ENCODE peak calls at places on chromosome 19, in seven cellular contexts. One of them, this sample, is unnamed.

GRCh38 chr19:15892012-15892411 is 5.9 kb downstream of the CYP4F2 start:
- DNase-seq in fibroblast of villous mesenchyme: no peak
- DNase-seq in cardiac fibroblast: no peak
- DNase-seq in tibial nerve: no peak
- DNase-seq in brain microvascular endothelial cell: no peak
- DNase-seq in mammary epithelial cell: no peak
- DNase-seq in AG09309: no peak
- DNase-seq in this sample: no peak

GRCh38 chr19:2274937-2275535 is 6.9 kb downstream of the PEAK3 start:
- DNase-seq in AG09309: no peak
- DNase-seq in fibroblast of villous mesenchyme: peak; percentile 63
- DNase-seq in cardiac fibroblast: peak; percentile 77
- DNase-seq in tibial nerve: no peak
- DNase-seq in brain microvascular endothelial cell: peak; percentile 70
- DNase-seq in mammary epithelial cell: peak; percentile 44
- DNase-seq in this sample: no peak

GRCh38 chr19:44658069-44658727 is 13.1 kb upstream of the CEACAM19 start:
- DNase-seq in mammary epithelial cell: no peak
- DNase-seq in fibroblast of villous mesenchyme: no peak
- DNase-seq in tibial nerve: no peak
- DNase-seq in AG09309: no peak
- DNase-seq in brain microvascular endothelial cell: no peak
- DNase-seq in cardiac fibroblast: peak; percentile 25
- DNase-seq in this sample: no peak

GRCh38 chr19:52741951-52742485 is 7.2 kb upstream of the ZNF611 start:
- DNase-seq in tibial nerve: no peak
- DNase-seq in fibroblast of villous mesenchyme: no peak
- DNase-seq in AG09309: no peak
- DNase-seq in cardiac fibroblast: no peak
- DNase-seq in brain microvascular endothelial cell: no peak
- DNase-seq in mammary epithelial cell: no peak
- DNase-seq in this sample: no peak

GRCh38 chr19:16371540-16371986 is 46.9 kb downstream of the KLF2 start:
- DNase-seq in AG09309: no peak
- DNase-seq in tibial nerve: no peak
- DNase-seq in brain microvascular endothelial cell: no peak
- DNase-seq in mammary epithelial cell: no peak
- DNase-seq in fibroblast of villous mesenchyme: peak; percentile 58
- DNase-seq in cardiac fibroblast: no peak
- DNase-seq in this sample: peak; percentile 91

GRCh38 chr19:4988770-4989251 is 19.9 kb downstream of the KDM4B start:
- DNase-seq in AG09309: no peak
- DNase-seq in fibroblast of villous mesenchyme: peak; percentile 80
- DNase-seq in cardiac fibroblast: peak; percentile 92
- DNase-seq in tibial nerve: no peak
- DNase-seq in mammary epithelial cell: no peak
- DNase-seq in brain microvascular endothelial cell: peak; percentile 66
- DNase-seq in this sample: peak; percentile 87

GRCh38 chr19:57802269-57802668 is 12.4 kb downstream of the ZNF552 start:
- DNase-seq in fibroblast of villous mesenchyme: no peak
- DNase-seq in brain microvascular endothelial cell: no peak
- DNase-seq in tibial nerve: no peak
- DNase-seq in mammary epithelial cell: no peak
- DNase-seq in cardiac fibroblast: no peak
- DNase-seq in AG09309: no peak
- DNase-seq in this sample: no peak

GRCh38 chr19:19595171-19595701 is 23.3 kb downstream of the PBX4 start:
- DNase-seq in mammary epithelial cell: no peak
- DNase-seq in brain microvascular endothelial cell: peak; percentile 21
- DNase-seq in cardiac fibroblast: peak; percentile 39
- DNase-seq in AG09309: peak; percentile 32
- DNase-seq in tibial nerve: no peak
- DNase-seq in fibroblast of villous mesenchyme: peak; percentile 84
- DNase-seq in this sample: no peak

GRCh38 chr19:41420101-41420880 is 6.9 kb downstream of the B3GNT8 start:
- DNase-seq in brain microvascular endothelial cell: no peak
- DNase-seq in tibial nerve: no peak
- DNase-seq in fibroblast of villous mesenchyme: no peak
- DNase-seq in cardiac fibroblast: no peak
- DNase-seq in mammary epithelial cell: no peak
- DNase-seq in AG09309: no peak
- DNase-seq in this sample: no peak

GRCh38 chr19:35066121-35066520 is 24.6 kb downstream of the HPN start:
- DNase-seq in fibroblast of villous mesenchyme: no peak
- DNase-seq in mammary epithelial cell: no peak
- DNase-seq in brain microvascular endothelial cell: no peak
- DNase-seq in cardiac fibroblast: no peak
- DNase-seq in tibial nerve: no peak
- DNase-seq in AG09309: no peak
- DNase-seq in this sample: no peak

GRCh38 chr19:3968556-3969434 is 2.1 kb downstream of the DAPK3 start:
- DNase-seq in fibroblast of villous mesenchyme: peak; percentile 100
- DNase-seq in mammary epithelial cell: peak; percentile 92
- DNase-seq in tibial nerve: peak; percentile 79
- DNase-seq in brain microvascular endothelial cell: peak; percentile 99
- DNase-seq in AG09309: peak; percentile 95
- DNase-seq in cardiac fibroblast: peak; percentile 100
- DNase-seq in this sample: peak; percentile 96

DNA sequence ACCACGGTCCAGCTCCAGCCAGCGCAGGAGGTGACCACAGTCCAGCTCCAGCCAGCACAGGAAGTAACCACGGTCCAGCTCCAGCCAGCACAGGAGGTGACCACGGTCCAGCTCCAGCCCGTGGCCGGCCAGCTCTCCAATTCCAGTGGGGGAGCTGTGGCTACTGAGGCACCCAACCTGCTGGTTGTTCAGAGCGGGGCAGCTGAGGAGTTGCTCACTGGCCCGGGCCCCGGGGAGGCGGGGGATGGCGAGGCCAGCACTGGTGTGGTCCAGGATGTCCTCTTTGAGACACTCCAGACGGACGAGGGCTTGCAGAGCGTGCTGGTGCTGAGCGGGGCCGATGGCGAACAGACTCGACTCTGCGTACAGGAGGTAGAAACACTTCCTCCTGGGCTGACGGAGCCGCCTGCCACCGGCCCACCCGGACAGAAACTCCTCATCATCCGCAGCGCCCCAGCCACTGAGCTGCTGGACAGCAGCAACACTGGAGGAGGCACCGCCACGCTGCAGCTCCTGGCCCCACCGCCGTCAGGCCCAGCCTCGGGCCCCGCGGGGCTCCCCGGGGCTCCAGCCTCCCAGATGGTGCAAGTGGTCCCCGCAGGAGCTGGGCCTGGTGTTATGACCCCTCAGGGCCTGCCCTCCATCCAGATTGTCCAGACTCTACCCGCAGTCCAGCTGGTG is 1.2 kb upstream of the NAT14 start:
- DNase-seq in brain microvascular endothelial cell: no peak
- DNase-seq in AG09309: no peak
- DNase-seq in mammary epithelial cell: no peak
- DNase-seq in tibial nerve: no peak
- DNase-seq in fibroblast of villous mesenchyme: no peak
- DNase-seq in cardiac fibroblast: no peak
- DNase-seq in this sample: no peak
- H3K4me3 ChIP-seq in brain microvascular endothelial cell: no peak overlapping the region
- H3K4me3 ChIP-seq in AG09309: no peak overlapping the region
- H3K4me3 ChIP-seq in mammary epithelial cell: no peak overlapping the region
- H3K4me3 ChIP-seq in tibial nerve: no peak overlapping the region
- H3K4me3 ChIP-seq in fibroblast of villous mesenchyme: no peak overlapping the region
- H3K4me3 ChIP-seq in cardiac fibroblast: no peak overlapping the region
- H3K4me3 ChIP-seq in this sample: no peak overlapping the region

GRCh38 chr19:8148410-8149231 is 771 bp downstream of the FBN3 start:
- DNase-seq in cardiac fibroblast: no peak
- DNase-seq in mammary epithelial cell: no peak
- DNase-seq in fibroblast of villous mesenchyme: no peak
- DNase-seq in AG09309: no peak
- DNase-seq in tibial nerve: no peak
- DNase-seq in brain microvascular endothelial cell: no peak
- DNase-seq in this sample: no peak
- H3K4me3 ChIP-seq in cardiac fibroblast: no peak overlapping the region
- H3K4me3 ChIP-seq in mammary epithelial cell: peak overlapping the region; percentile 20
- H3K4me3 ChIP-seq in fibroblast of villous mesenchyme: no peak overlapping the region
- H3K4me3 ChIP-seq in AG09309: no peak overlapping the region
- H3K4me3 ChIP-seq in tibial nerve: no peak overlapping the region
- H3K4me3 ChIP-seq in brain microvascular endothelial cell: no peak overlapping the region
- H3K4me3 ChIP-seq in this sample: no peak overlapping the region

DNA sequence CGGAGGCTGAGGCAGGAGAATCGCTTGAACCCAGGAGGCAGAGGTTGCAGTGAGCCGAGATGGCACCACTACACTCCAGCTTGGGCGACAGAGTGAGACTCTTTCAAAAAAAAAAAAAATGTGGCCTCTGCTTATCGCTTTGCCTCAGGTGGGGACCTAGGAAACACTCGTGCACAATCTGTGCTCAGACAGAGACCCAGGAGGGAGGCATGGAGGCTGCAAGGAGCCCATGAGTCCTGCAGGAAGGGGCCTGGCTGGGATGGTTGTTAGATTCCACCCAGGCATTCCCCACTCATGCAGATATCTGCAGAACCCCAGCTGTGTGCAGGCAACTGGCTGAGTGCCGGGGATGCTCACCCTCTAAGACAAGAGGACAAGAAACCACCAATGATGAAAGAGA is 43.8 kb upstream of the C19orf12 start:
- DNase-seq in brain microvascular endothelial cell: no peak
- DNase-seq in cardiac fibroblast: no peak
- DNase-seq in AG09309: no peak
- DNase-seq in mammary epithelial cell: no peak
- DNase-seq in fibroblast of villous mesenchyme: no peak
- DNase-seq in tibial nerve: no peak
- DNase-seq in this sample: no peak
- H3K4me3 ChIP-seq in brain microvascular endothelial cell: no peak overlapping the region
- H3K4me3 ChIP-seq in cardiac fibroblast: no peak overlapping the region
- H3K4me3 ChIP-seq in AG09309: no peak overlapping the region
- H3K4me3 ChIP-seq in mammary epithelial cell: no peak overlapping the region
- H3K4me3 ChIP-seq in fibroblast of villous mesenchyme: no peak overlapping the region
- H3K4me3 ChIP-seq in tibial nerve: no peak overlapping the region
- H3K4me3 ChIP-seq in this sample: no peak overlapping the region

GRCh38 chr19:7533925-7534480 is 1.5 kb upstream of the PNPLA6 start:
- DNase-seq in mammary epithelial cell: peak; percentile 79
- DNase-seq in cardiac fibroblast: peak; percentile 91
- DNase-seq in AG09309: peak; percentile 51
- DNase-seq in brain microvascular endothelial cell: peak; percentile 73
- DNase-seq in fibroblast of villous mesenchyme: peak; percentile 89
- DNase-seq in tibial nerve: peak; percentile 74
- DNase-seq in this sample: peak; percentile 96
- H3K4me3 ChIP-seq in mammary epithelial cell: peak overlapping the region; percentile 86
- H3K4me3 ChIP-seq in cardiac fibroblast: peak overlapping the region; percentile 98
- H3K4me3 ChIP-seq in AG09309: peak overlapping the region; percentile 74
- H3K4me3 ChIP-seq in brain microvascular endothelial cell: peak overlapping the region; percentile 98
- H3K4me3 ChIP-seq in fibroblast of villous mesenchyme: peak overlapping the region; percentile 97
- H3K4me3 ChIP-seq in tibial nerve: peak overlapping the region; percentile 85
- H3K4me3 ChIP-seq in this sample: peak overlapping the region; percentile 93

DNA sequence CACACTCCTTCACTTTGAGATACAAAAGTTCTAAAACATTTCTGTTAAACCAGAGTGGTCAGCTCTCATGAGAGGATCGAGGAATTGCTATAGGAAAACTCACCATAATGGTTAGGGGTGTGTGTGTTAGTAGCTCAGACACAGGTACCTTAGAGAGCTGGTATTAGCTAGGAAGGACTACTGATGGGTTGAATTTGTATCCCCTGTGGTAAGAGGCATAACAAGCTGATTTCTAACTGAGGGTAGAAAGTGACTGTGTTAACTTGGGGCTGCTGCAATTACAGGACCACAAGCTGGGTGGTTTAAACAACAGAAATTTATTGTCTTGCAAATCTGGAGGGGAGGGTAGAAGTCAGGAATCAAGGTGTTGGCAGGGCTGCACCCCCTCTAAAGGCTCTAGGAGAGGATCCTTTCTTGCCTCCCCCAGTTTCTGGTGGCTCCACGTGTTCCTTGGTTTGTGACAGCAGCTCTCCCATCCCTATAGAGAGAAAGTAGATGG is 17.4 kb downstream of the LEUTX start:
- DNase-seq in fibroblast of villous mesenchyme: no peak
- DNase-seq in mammary epithelial cell: no peak
- DNase-seq in cardiac fibroblast: no peak
- DNase-seq in brain microvascular endothelial cell: no peak
- DNase-seq in tibial nerve: no peak
- DNase-seq in AG09309: no peak
- DNase-seq in this sample: no peak
- H3K4me3 ChIP-seq in fibroblast of villous mesenchyme: no peak overlapping the region
- H3K4me3 ChIP-seq in mammary epithelial cell: no peak overlapping the region
- H3K4me3 ChIP-seq in cardiac fibroblast: no peak overlapping the region
- H3K4me3 ChIP-seq in brain microvascular endothelial cell: no peak overlapping the region
- H3K4me3 ChIP-seq in tibial nerve: no peak overlapping the region
- H3K4me3 ChIP-seq in AG09309: no peak overlapping the region
- H3K4me3 ChIP-seq in this sample: no peak overlapping the region

GRCh38 chr19:1018393-1018792 is 2.5 kb downstream of the TMEM259 start:
- DNase-seq in brain microvascular endothelial cell: no peak
- DNase-seq in cardiac fibroblast: no peak
- DNase-seq in AG09309: no peak
- DNase-seq in fibroblast of villous mesenchyme: no peak
- DNase-seq in mammary epithelial cell: no peak
- DNase-seq in tibial nerve: no peak
- DNase-seq in this sample: no peak

GRCh38 chr19:1018932-1019615 is 1.8 kb downstream of the TMEM259 start:
- DNase-seq in mammary epithelial cell: no peak
- DNase-seq in fibroblast of villous mesenchyme: no peak
- DNase-seq in brain microvascular endothelial cell: no peak
- DNase-seq in AG09309: no peak
- DNase-seq in cardiac fibroblast: no peak
- DNase-seq in tibial nerve: no peak
- DNase-seq in this sample: no peak

GRCh38 chr19:1019616-1019961 is 1.3 kb downstream of the TMEM259 start:
- DNase-seq in brain microvascular endothelial cell: no peak
- DNase-seq in fibroblast of villous mesenchyme: no peak
- DNase-seq in mammary epithelial cell: no peak
- DNase-seq in AG09309: no peak
- DNase-seq in tibial nerve: no peak
- DNase-seq in cardiac fibroblast: no peak
- DNase-seq in this sample: peak; percentile 80

GRCh38 chr19:1020868-1021425 is at the start of gene TMEM259:
- DNase-seq in cardiac fibroblast: peak; percentile 98
- DNase-seq in mammary epithelial cell: peak; percentile 95
- DNase-seq in AG09309: peak; percentile 88
- DNase-seq in tibial nerve: peak; percentile 98
- DNase-seq in fibroblast of villous mesenchyme: peak; percentile 98
- DNase-seq in brain microvascular endothelial cell: peak; percentile 94
- DNase-seq in this sample: peak; percentile 99

GRCh38 chr19:1019980-1020867 is 699 bp downstream of the TMEM259 start:
- DNase-seq in AG09309: no peak
- DNase-seq in cardiac fibroblast: no peak
- DNase-seq in fibroblast of villous mesenchyme: no peak
- DNase-seq in tibial nerve: no peak
- DNase-seq in mammary epithelial cell: no peak
- DNase-seq in brain microvascular endothelial cell: no peak
- DNase-seq in this sample: peak; percentile 91
- H3K4me3 ChIP-seq in AG09309: peak overlapping the region; percentile 93
- H3K4me3 ChIP-seq in cardiac fibroblast: peak overlapping the region; percentile 95
- H3K4me3 ChIP-seq in fibroblast of villous mesenchyme: peak overlapping the region; percentile 84
- H3K4me3 ChIP-seq in tibial nerve: peak overlapping the region; percentile 69
- H3K4me3 ChIP-seq in mammary epithelial cell: peak overlapping the region; percentile 72
- H3K4me3 ChIP-seq in brain microvascular endothelial cell: peak overlapping the region; percentile 92
- H3K4me3 ChIP-seq in this sample: peak overlapping the region; percentile 84